ENCODE peak calls at places on chromosomes 5 and 9, in ten cellular contexts. C is glutamatergic neuron, L is GM23338, X is endodermal cell, T is GM12865, P is GM20000, Q is Peyer's patch, Y is GM13976, S is MCF 10A, O is cardiac muscle cell. F is an unnamed sample.
A peak's percentile ranks its signal among the peaks of the same experiment; 100 is the strongest.

GRCh38 chr9:90546200-90546599 is 96.4 kb downstream of the DIRAS2 start:
- DNase-seq in X (no peak), Q (no peak), O (peak; percentile 7), P (no peak), L (peak; percentile 32), S (peak; percentile 60), Y (no peak), C (peak; percentile 39), T (peak; percentile 28), F (no peak)

GRCh38 chr9:6566409-6567139 is 79.0 kb downstream of the GLDC start:
- DNase-seq in Y (no peak), Q (no peak), L (no peak), P (no peak), C (no peak), X (no peak), T (peak; percentile 47), S (peak; percentile 98), O (no peak), F (peak; percentile 76)

GRCh38 chr5:1246711-1247431 is 21.7 kb downstream of the SLC6A18 start:
- DNase-seq in Y (peak; percentile 73), C (no peak), O (peak; percentile 90), S (peak; percentile 8), Q (peak; percentile 72), L (peak; percentile 91), P (peak; percentile 71), X (peak; percentile 94), T (peak; percentile 20), F (no peak)

GRCh38 chr9:19286634-19287188 is 56.2 kb downstream of the DENND4C start:
- DNase-seq in C (no peak), L (no peak), Y (no peak), Q (no peak), P (no peak), S (peak; percentile 65), T (no peak), X (no peak), O (peak; percentile 2), F (no peak)

GRCh38 chr5:52674815-52675545 is 112.7 kb upstream of the ITGA1 start:
- DNase-seq in P (no peak), L (no peak), C (no peak), Q (no peak), S (peak; percentile 52), O (no peak), Y (no peak), X (no peak), T (no peak), F (no peak)

GRCh38 chr5:61417345-61417744 is 85.3 kb downstream of the ZSWIM6 start:
- DNase-seq in X (no peak), T (no peak), C (no peak), S (no peak), Y (no peak), P (no peak), L (no peak), O (no peak), Q (no peak), F (no peak)

GRCh38 chr9:38029923-38030638 is 38.9 kb downstream of the SHB start:
- DNase-seq in Y (peak; percentile 41), O (no peak), T (peak; percentile 24), Q (no peak), P (peak; percentile 38), L (no peak), X (no peak), S (no peak), C (no peak), F (no peak)

GRCh38 chr5:74648835-74649286 is 8.3 kb upstream of the ENC1 start:
- DNase-seq in L (peak; percentile 72), Y (peak; percentile 69), O (peak; percentile 66), T (peak; percentile 77), S (peak; percentile 71), P (peak; percentile 66), X (no peak), Q (no peak), C (no peak), F (no peak)

GRCh38 chr5:78568212-78568611 is 80.4 kb downstream of the LHFPL2 start:
- DNase-seq in Y (no peak), X (no peak), C (no peak), Q (no peak), P (no peak), O (no peak), S (no peak), T (no peak), L (no peak), F (no peak)

GRCh38 chr5:72074238-72074637 is 33.0 kb upstream of the MAP1B start:
- DNase-seq in Q (no peak), Y (no peak), T (no peak), S (no peak), C (peak; percentile 66), X (no peak), O (no peak), L (no peak), P (no peak), F (no peak)

GRCh38 chr5:134957920-134958608 is 9.6 kb upstream of the CATSPER3 start:
- DNase-seq in S (no peak), T (no peak), Y (no peak), P (no peak), C (no peak), L (no peak), O (no peak), X (peak; percentile 54), Q (no peak), F (no peak)

GRCh38 chr9:80157128-80157527 is 585.4 kb downstream of the TLE4 start:
- DNase-seq in Y (no peak), S (no peak), P (no peak), T (peak; percentile 60), X (peak; percentile 48), C (no peak), O (no peak), Q (no peak), L (no peak), F (no peak)

GRCh38 chr5:148786456-148786855 is 40.0 kb upstream of the ADRB2 start:
- DNase-seq in P (no peak), C (no peak), O (no peak), Q (no peak), T (no peak), Y (no peak), S (no peak), X (no peak), L (no peak), F (no peak)

GRCh38 chr5:93831449-93831848 is 90.0 kb upstream of the POU5F2 start:
- DNase-seq in C (no peak), O (no peak), Y (no peak), T (no peak), Q (no peak), P (no peak), L (no peak), S (peak; percentile 69), X (no peak), F (no peak)

GRCh38 chr9:6739218-6739617 is 18.6 kb upstream of the KDM4C start:
- DNase-seq in P (peak; percentile 26), O (no peak), X (no peak), L (peak; percentile 47), S (peak; percentile 41), T (peak; percentile 34), Q (no peak), C (no peak), Y (no peak), F (no peak)

GRCh38 chr5:116437922-116438578 is 136.6 kb downstream of the SEMA6A start:
- DNase-seq in P (no peak), C (no peak), S (no peak), X (no peak), L (peak; percentile 71), Y (no peak), Q (no peak), O (no peak), T (no peak), F (no peak)

DNA sequence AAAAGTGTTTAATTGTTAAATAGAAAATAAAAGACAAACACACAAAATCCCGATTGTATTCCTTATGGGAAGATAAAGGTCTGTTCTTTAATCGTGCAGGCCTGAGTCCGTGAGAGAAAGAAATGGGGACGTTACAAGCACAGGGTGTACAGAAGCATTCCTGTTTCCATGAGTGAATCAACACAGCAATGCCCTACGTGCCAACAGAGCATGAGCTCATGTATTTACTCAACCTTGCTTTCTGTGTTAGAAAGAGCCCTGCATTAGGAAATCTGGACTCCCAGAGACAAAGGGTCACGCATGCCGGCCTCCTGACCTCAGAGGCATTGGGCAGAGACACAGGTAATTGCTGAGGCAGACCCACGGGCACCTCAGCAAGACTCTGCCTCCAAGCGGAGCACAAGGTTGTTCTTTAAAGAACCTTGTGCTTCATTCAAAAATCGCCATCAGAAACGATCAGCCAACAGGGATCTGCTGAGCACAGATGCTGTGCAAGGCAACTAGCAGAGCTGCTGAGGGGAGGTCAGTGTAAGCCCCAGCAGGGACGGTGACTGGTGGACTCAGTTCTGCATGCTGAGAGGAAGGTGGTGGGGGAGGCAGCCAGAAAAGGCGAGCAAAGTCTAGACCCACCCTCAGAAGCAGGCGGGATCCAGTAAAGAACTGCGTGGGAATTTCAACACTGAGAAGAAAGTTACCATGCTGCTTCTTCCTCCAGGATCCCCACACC is 101.0 kb downstream of the TLE1 start:
- DNase-seq in Q (peak; percentile 66), L (no peak), X (no peak), C (no peak), O (no peak), Y (no peak), T (no peak), P (no peak), S (peak; percentile 91), F (no peak)
- TF ChIP-seq CTCF in Q (no peak), L (no peak), X (no peak), C (no peak), O (no peak), Y (no peak), T (no peak), P (no peak), S (no peak), F (no peak)

GRCh38 chr5:7871560-7872113 is 2.7 kb downstream of the MTRR start:
- DNase-seq in S (no peak), O (no peak), P (no peak), T (peak; percentile 68), L (no peak), Y (no peak), Q (no peak), X (no peak), C (no peak), F (no peak)
- TF ChIP-seq CTCF in S (no peak), O (no peak), P (no peak), T (no peak), L (no peak), Y (no peak), Q (peak; percentile 8), X (peak; percentile 21), C (no peak), F (no peak)

DNA sequence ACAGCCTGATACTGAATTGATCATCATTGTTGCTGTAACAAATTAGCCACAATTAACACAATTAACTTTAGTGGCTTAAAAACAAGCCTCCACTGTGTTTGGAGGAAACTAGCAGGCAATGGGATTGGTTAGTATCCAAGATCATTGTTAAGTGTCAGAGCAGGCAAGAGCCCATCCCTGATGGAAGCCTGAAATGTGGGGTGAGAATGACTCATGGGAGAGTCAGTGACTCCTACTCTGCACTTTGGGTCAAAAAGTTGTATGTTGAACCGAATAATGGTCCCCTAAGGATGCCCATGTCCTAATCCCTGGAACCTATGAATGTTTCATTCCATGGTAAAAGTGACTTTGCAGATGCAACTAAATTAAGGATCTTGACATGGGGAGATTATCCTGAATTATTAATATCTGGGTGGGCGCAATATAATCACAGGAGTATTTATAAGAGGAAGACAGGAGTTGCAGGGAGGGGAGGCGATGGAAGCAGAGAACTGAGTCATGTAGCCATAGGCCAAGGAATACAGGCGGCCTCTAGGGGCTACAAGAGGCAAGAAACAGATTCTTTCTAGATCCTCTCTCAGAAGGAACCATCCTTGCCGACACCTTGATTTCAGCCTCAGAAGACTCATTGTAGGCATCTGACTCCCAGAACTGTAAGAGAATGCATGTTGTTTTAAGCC is 28.8 kb downstream of the ALG2 start:
- DNase-seq in S (peak; percentile 6), P (no peak), X (no peak), O (no peak), C (no peak), Y (no peak), T (no peak), Q (no peak), L (peak; percentile 55), F (no peak)
- TF ChIP-seq CTCF in S (peak; percentile 15), P (no peak), X (peak; percentile 69), O (peak; percentile 34), C (no peak), Y (no peak), T (no peak), Q (no peak), L (peak; percentile 53), F (no peak)

GRCh38 chr5:68215208-68215887 is at the start of gene PIK3R1:
- DNase-seq in S (peak; percentile 94), O (peak; percentile 97), L (peak; percentile 95), C (peak; percentile 96), Y (peak; percentile 97), P (peak; percentile 99), X (peak; percentile 98), T (peak; percentile 97), Q (peak; percentile 99), F (peak; percentile 91)
- TF ChIP-seq CTCF in S (no peak), O (peak; percentile 29), L (no peak), C (peak; percentile 4), Y (no peak), P (no peak), X (peak; percentile 62), T (peak; percentile 23), Q (peak; percentile 3), F (peak; percentile 23)

F was measured in CD14-positive monocyte.